ENCODE peak calls at places on chromosomes 3 and 15, in four cellular contexts. P, D, U and M are unnamed samples.

GRCh38 chr3:181879926-181880325 is 168.2 kb downstream of the SOX2 start:
- DNase-seq in U (no peak), D (no peak), P (no peak), M (no peak)

GRCh38 chr3:42696356-42697301 is 6.0 kb downstream of the HHATL start:
- DNase-seq in P (no peak), D (no peak), U (no peak), M (no peak)

GRCh38 chr3:183764854-183765731 is 60.3 kb downstream of the MAP6D1 start:
- DNase-seq in U (peak), D (peak), P (no peak), M (no peak)

GRCh38 chr15:69983696-69984265 is 113.9 kb downstream of the TLE3 start:
- DNase-seq in D (no peak), U (no peak), P (no peak), M (no peak)

GRCh38 chr3:175716451-175716850 is 857.3 kb downstream of the NAALADL2 start:
- DNase-seq in P (no peak), D (no peak), U (no peak), M (no peak)

GRCh38 chr15:77892335-77892734 is 185.2 kb downstream of the TBC1D2B start:
- DNase-seq in U (no peak), P (no peak), D (no peak), M (no peak)

GRCh38 chr15:99430881-99431401 is 134.8 kb upstream of the MEF2A start:
- DNase-seq in P (no peak), D (no peak), U (no peak), M (no peak)

GRCh38 chr15:68365140-68365745 is 66.7 kb downstream of the ITGA11 start:
- DNase-seq in D (no peak), P (no peak), U (no peak), M (no peak)

GRCh38 chr3:101151286-101151901 is 158.2 kb upstream of the ABI3BP start:
- DNase-seq in P (no peak), U (no peak), D (no peak), M (no peak)

GRCh38 chr15:93072440-93073394 is 16.3 kb downstream of the RGMA start:
- DNase-seq in P (no peak), D (peak), U (peak), M (peak)

GRCh38 chr15:101020945-101021344 is 101.8 kb downstream of the LRRK1 start:
- DNase-seq in U (no peak), P (no peak), D (no peak), M (no peak)